ENCODE peak calls at places on chromosome 6, in four cellular contexts. W is ovary; I is CD8-positive, alpha-beta memory T cell; X is small intestine. C is an unnamed sample. For H3K4me1, the result is how much of the 10 kb centered on the place peaks cover.

GRCh38 chr6:38142178-38142902 is 322.8 kb downstream of the ZFAND3 start:
- DNase-seq in X (no peak), I (no peak), W (no peak), C (no peak)

GRCh38 chr6:38025431-38025830 is 205.9 kb downstream of the ZFAND3 start:
- DNase-seq in I (no peak), X (no peak), W (no peak), C (no peak)

GRCh38 chr6:2999005-2999620 is 581 bp upstream of the NQO2 start:
- DNase-seq in I (no peak), X (peak), W (peak), C (no peak)

GRCh38 chr6:41504526-41505021 is 41.6 kb upstream of the FOXP4 start:
- DNase-seq in X (no peak), W (peak), I (no peak), C (no peak)

GRCh38 chr6:94190030-94190429 is 770.7 kb upstream of the EPHA7 start:
- DNase-seq in I (no peak), W (no peak), X (no peak), C (no peak)

GRCh38 chr6:73732845-73733675 is 37.1 kb downstream of the CD109 start:
- DNase-seq in X (peak), I (peak), W (peak), C (peak)

GRCh38 chr6:122610690-122611455 is 668 bp downstream of the PKIB start:
- DNase-seq in W (no peak), X (peak), I (no peak), C (peak)

GRCh38 chr6:138017156-138017757 is 90.0 kb downstream of the PERP start:
- DNase-seq in I (no peak), W (no peak), X (no peak), C (no peak)

GRCh38 chr6:137001287-137001976 is 43.3 kb downstream of the IL20RA start:
- DNase-seq in W (no peak), X (peak), I (no peak), C (no peak)

GRCh38 chr6:149660028-149660427 is 11.5 kb upstream of the KATNA1 start:
- DNase-seq in I (no peak), W (no peak), X (no peak), C (no peak)

GRCh38 chr6:159969921-159970320 is 1.0 kb downstream of the IGF2R start:
- DNase-seq in I (no peak), W (peak), X (peak), C (no peak)

GRCh38 chr6:99282479-99283062 is 66.9 kb downstream of the FAXC start:
- DNase-seq in X (no peak), W (no peak), I (no peak), C (no peak)

GRCh38 chr6:3291987-3292386 is 33.2 kb downstream of the PSMG4 start:
- DNase-seq in W (peak), I (no peak), X (no peak), C (no peak)

GRCh38 chr6:63094947-63095346 is 116.3 kb upstream of the FKBP1C start:
- DNase-seq in I (no peak), X (no peak), W (no peak), C (no peak)

GRCh38 chr6:7085911-7086310 is 21.9 kb upstream of the RREB1 start:
- DNase-seq in I (no peak), X (peak), W (peak), C (no peak)

GRCh38 chr6:64691069-64691468 is 1016.0 kb downstream of the EYS start:
- DNase-seq in X (no peak), W (no peak), I (no peak), C (no peak)

GRCh38 chr6:137049095-137049494 is 4.3 kb upstream of the IL20RA start:
- DNase-seq in X (peak), I (no peak), W (no peak), C (no peak)

GRCh38 chr6:85049282-85049681 is 284.9 kb upstream of the TBX18 start:
- DNase-seq in I (no peak), W (no peak), X (no peak), C (no peak)

GRCh38 chr6:21022343-21023107 is 488.3 kb downstream of the CDKAL1 start:
- DNase-seq in W (no peak), X (peak), I (no peak), C (no peak)

GRCh38 chr6:157269261-157269794 is 54.0 kb downstream of the TMEM242 start:
- DNase-seq in X (no peak), W (peak), I (no peak), C (no peak)

GRCh38 chr6:134147033-134147533 is 94.7 kb upstream of the SLC2A12 start:
- DNase-seq in X (no peak), W (no peak), I (no peak), C (no peak)

GRCh38 chr6:64459411-64459810 is 823.8 kb downstream of the PHF3 start:
- DNase-seq in I (no peak), X (no peak), W (no peak), C (no peak)

GRCh38 chr6:69818223-69818930 is 21.6 kb upstream of the LMBRD1 start:
- DNase-seq in W (no peak), I (no peak), X (no peak), C (no peak)

GRCh38 chr6:32087574-32088486 is 21.3 kb downstream of the TNXB start:
- DNase-seq in I (peak), W (peak), X (peak), C (peak)

GRCh38 chr6:47308674-47309325 is 905 bp downstream of the TNFRSF21 start:
- DNase-seq in X (peak), I (no peak), W (peak), C (no peak)

GRCh38 chr6:125717120-125717731 is 32.2 kb upstream of the HEY2 start:
- DNase-seq in I (no peak), W (no peak), X (no peak), C (no peak)

GRCh38 chr6:39256294-39256693 is 27.0 kb upstream of the KCNK5 start:
- DNase-seq in X (no peak), W (no peak), I (no peak), C (no peak)

GRCh38 chr6:132611616-132612015 is 12.5 kb downstream of the TAAR2 start:
- DNase-seq in X (no peak), I (no peak), W (no peak), C (no peak)

GRCh38 chr6:132612449-132613116 is 11.5 kb downstream of the TAAR2 start:
- DNase-seq in I (no peak), W (no peak), X (peak), C (no peak)

DNA sequence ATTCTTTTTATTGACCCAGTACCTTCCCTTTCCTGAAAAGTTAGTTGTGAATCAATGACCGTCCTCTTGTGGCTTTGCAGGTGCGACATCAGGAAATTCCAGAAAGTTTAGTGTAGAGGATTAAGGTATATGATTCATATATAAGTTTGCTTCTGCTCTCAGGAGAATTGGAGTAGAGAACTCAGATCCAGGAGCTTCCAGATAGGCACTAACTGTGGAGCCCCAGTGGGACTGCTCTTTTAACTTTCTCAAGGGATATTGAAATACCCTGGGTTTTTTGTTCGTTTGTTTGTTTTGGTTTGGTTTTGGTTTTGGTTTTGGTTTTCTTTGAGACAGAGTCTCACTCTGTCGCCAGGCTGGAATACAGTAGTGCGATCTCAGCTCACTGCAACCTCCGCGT is 9.5 kb downstream of the TAAR2 start:
- DNase-seq in W (no peak), I (no peak), X (peak), C (no peak)
- H3K4me1 ChIP-seq in W (under half), I (under half), X (under half), C (under half)

GRCh38 chr6:15779726-15780125 is 116.9 kb upstream of the DTNBP1 start:
- DNase-seq in I (no peak), X (no peak), W (no peak), C (no peak)
- H3K27ac ChIP-seq in I (no peak), X (no peak), W (no peak), C (no peak)

GRCh38 chr6:54013966-54014365 is 97.3 kb upstream of the MLIP start:
- DNase-seq in W (no peak), X (no peak), I (no peak), C (no peak)

GRCh38 chr6:54009052-54009654 is 102.1 kb upstream of the MLIP start:
- DNase-seq in I (no peak), X (no peak), W (no peak), C (no peak)

GRCh38 chr6:54011277-54011648 is 100.0 kb upstream of the MLIP start:
- DNase-seq in I (no peak), X (no peak), W (no peak), C (no peak)

GRCh38 chr6:54008589-54008988 is 102.7 kb upstream of the MLIP start:
- DNase-seq in I (no peak), W (no peak), X (no peak), C (no peak)

GRCh38 chr6:54010340-54011276 is 100.6 kb upstream of the MLIP start:
- DNase-seq in X (peak), W (no peak), I (no peak), C (no peak)
- H3K4me3 ChIP-seq in X (no peak), W (no peak), I (no peak), C (no peak)

GRCh38 chr6:56510984-56511531 is 131.6 kb downstream of the DST start:
- DNase-seq in X (peak), W (no peak), I (no peak), C (no peak)
- H3K4me1 ChIP-seq in X (under half), W (under half), I (under half), C (under half)